ENCODE peak calls at places on chromosome 1, in four cellular contexts. H is GM23338, O is H9, G is transverse colon. N is an unnamed sample.

GRCh38 chr1:67723620-67724019 is 38.6 kb downstream of the GADD45A start:
- DNase-seq in H (no peak), O (no peak), G (no peak), N (no peak)

GRCh38 chr1:243963566-243963965 is 87.5 kb upstream of the ZBTB18 start:
- DNase-seq in H (no peak), O (no peak), G (no peak), N (no peak)

GRCh38 chr1:108016451-108016920 is 51.5 kb upstream of the VAV3 start:
- DNase-seq in H (no peak), O (no peak), G (no peak), N (no peak)

GRCh38 chr1:214076341-214077035 is 88.7 kb downstream of the PROX1 start:
- DNase-seq in H (no peak), O (no peak), G (no peak), N (no peak)

GRCh38 chr1:193614275-193614674 is 427.9 kb upstream of the B3GALT2 start:
- DNase-seq in H (no peak), O (no peak), G (no peak), N (no peak)

GRCh38 chr1:232865118-232865931 is 60.1 kb downstream of the MAP10 start:
- DNase-seq in H (no peak), O (no peak), G (no peak), N (no peak)

GRCh38 chr1:101532392-101532791 is 295.6 kb downstream of the S1PR1 start:
- DNase-seq in H (no peak), O (no peak), G (no peak), N (no peak)

GRCh38 chr1:248828845-248829244 is 3.1 kb upstream of the SH3BP5L start:
- DNase-seq in H (no peak), O (no peak), G (no peak), N (no peak)

GRCh38 chr1:63645301-63645700 is 52.1 kb downstream of the PGM1 start:
- DNase-seq in H (no peak), O (no peak), G (no peak), N (no peak)

GRCh38 chr1:15603050-15603965 is 13.9 kb upstream of the DDI2 start:
- DNase-seq in H (peak; percentile 99), O (peak; percentile 98), G (peak; percentile 97), N (peak; percentile 61)

GRCh38 chr1:6915999-6916565 is 130.8 kb downstream of the CAMTA1 start:
- DNase-seq in H (no peak), O (no peak), G (no peak), N (no peak)

GRCh38 chr1:108646661-108647269 is 14.1 kb downstream of the HENMT1 start:
- DNase-seq in H (no peak), O (no peak), G (peak; percentile 89), N (no peak)

GRCh38 chr1:50332941-50333594 is 90.2 kb downstream of the DMRTA2 start:
- DNase-seq in H (peak; percentile 85), O (peak; percentile 85), G (peak; percentile 78), N (peak; percentile 73)

GRCh38 chr1:85578321-85579295 is 2.0 kb upstream of the CCN1 start:
- DNase-seq in H (peak; percentile 54), O (no peak), G (no peak), N (no peak)

GRCh38 chr1:3614755-3615742 is 3.7 kb upstream of the MEGF6 start:
- DNase-seq in H (peak; percentile 71), O (peak; percentile 58), G (no peak), N (no peak)

GRCh38 chr1:55048453-55049270 is 9.3 kb downstream of the PCSK9 start:
- DNase-seq in H (no peak), O (no peak), G (no peak), N (no peak)

GRCh38 chr1:22711591-22712501 is 1.2 kb downstream of the EPHB2 start:
- DNase-seq in H (peak; percentile 41), O (no peak), G (peak; percentile 47), N (no peak)

GRCh38 chr1:204915856-204916485 is 45.3 kb downstream of the NFASC start:
- DNase-seq in H (no peak), O (no peak), G (peak; percentile 16), N (no peak)

GRCh38 chr1:219692981-219693380 is 80.1 kb upstream of the ZC3H11B start:
- DNase-seq in H (no peak), O (no peak), G (no peak), N (peak; percentile 5)

GRCh38 chr1:236692722-236693121 is 6.4 kb downstream of the ACTN2 start:
- DNase-seq in H (no peak), O (no peak), G (no peak), N (no peak)
- H3K4me1 ChIP-seq in H (no peaks in the 10 kb centered on the region), O (no peaks in the 10 kb centered on the region), G (no peaks in the 10 kb centered on the region), N (no peaks in the 10 kb centered on the region)

GRCh38 chr1:183699643-183700160 is 46.6 kb upstream of the APOBEC4 start:
- DNase-seq in H (no peak), O (no peak), G (no peak), N (no peak)
- H3K27ac ChIP-seq in H (no peak overlapping the region), O (no peak overlapping the region), G (no peak overlapping the region), N (no peak overlapping the region)

GRCh38 chr1:231240883-231241735 is at the start of gene GNPAT:
- DNase-seq in H (peak; percentile 92), O (peak; percentile 88), G (peak; percentile 90), N (peak; percentile 93)
- H3K4me1 ChIP-seq in H (peaks cover 8% of the 10 kb centered on the region), O (no peaks in the 10 kb centered on the region), G (peaks cover 30% of the 10 kb centered on the region), N (peaks cover 19% of the 10 kb centered on the region)

DNA sequence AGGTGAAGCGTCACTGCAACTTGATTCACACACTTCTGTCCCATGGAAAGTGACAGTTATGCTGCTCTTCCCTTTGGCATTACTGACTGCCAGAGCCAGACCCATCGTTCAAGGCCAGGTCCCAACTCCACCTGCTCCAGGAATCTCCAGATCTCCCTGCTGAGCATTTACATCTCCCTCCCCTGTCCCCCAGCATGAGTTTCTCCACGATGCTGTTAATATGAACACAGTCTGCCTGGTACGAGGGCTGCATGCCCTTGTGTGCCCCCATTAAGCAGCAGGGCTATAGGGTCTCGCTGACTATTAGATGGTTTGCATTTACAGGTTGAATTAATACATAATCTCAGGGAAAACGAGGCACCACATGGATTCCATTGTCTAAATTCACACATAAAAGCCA is 4.3 kb downstream of the F3 start:
- DNase-seq in H (no peak), O (no peak), G (no peak), N (no peak)
- H3K27ac ChIP-seq in H (no peak overlapping the region), O (no peak overlapping the region), G (no peak overlapping the region), N (no peak overlapping the region)

GRCh38 chr1:206904423-206905142 is 7.3 kb downstream of the IL24 start:
- DNase-seq in H (no peak), O (no peak), G (no peak), N (no peak)
- H3K4me1 ChIP-seq in H (peaks cover 4% of the 10 kb centered on the region), O (peaks cover 3% of the 10 kb centered on the region), G (peaks cover 9% of the 10 kb centered on the region), N (no peaks in the 10 kb centered on the region)

GRCh38 chr1:27518808-27519207 is 28.8 kb upstream of the WASF2 start:
- DNase-seq in H (no peak), O (no peak), G (no peak), N (no peak)
- H3K27ac ChIP-seq in H (no peak overlapping the region), O (no peak overlapping the region), G (peak overlapping the region; percentile 81), N (no peak overlapping the region)

DNA sequence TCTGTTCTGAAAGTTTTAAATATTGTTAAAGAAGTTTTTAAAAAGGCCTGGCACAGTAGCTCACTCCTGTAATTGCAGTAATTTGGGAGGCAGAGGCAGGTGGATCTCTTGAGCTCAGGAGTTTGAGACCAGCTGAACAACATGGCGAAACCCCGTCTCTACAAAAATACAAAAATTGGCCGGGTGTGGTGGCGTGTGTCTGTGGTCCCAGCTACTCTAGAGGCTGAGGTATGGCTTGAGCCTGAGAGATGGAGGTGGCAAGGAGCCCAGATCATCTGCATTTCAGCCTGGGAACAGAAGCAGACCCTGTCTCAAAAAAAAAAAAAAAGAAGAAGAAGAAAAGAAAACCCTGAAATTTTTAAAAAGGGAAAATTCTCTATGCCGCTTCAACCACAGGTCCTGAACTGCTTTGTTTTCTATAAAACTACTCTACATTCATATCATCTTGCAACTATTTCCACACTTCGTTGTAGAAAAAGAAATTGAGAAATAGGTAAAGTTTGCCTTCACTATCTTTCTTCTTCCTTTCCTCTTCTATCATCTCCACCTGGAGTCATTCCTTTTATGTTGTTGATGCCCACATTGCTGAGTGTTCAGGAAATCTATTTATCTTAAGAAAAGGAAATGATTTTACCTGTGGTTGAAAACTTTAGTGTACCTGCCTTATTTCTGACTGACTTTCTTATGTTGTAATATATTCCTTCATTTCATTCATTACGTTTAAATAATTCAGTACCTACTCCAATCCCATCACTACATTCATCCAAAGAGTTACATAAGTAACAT is 1.7 kb downstream of the ATP6V1G3 start:
- DNase-seq in H (no peak), O (no peak), G (no peak), N (no peak)
- H3K4me1 ChIP-seq in H (no peaks in the 10 kb centered on the region), O (no peaks in the 10 kb centered on the region), G (no peaks in the 10 kb centered on the region), N (peaks cover 11% of the 10 kb centered on the region)

GRCh38 chr1:43659785-43660184 is 9.8 kb downstream of the KDM4A start:
- DNase-seq in H (peak; percentile 64), O (peak; percentile 52), G (no peak), N (no peak)
- H3K27ac ChIP-seq in H (peak overlapping the region; percentile 53), O (peak overlapping the region; percentile 1), G (no peak overlapping the region), N (no peak overlapping the region)

GRCh38 chr1:153633161-153633746 is 612 bp upstream of the CHTOP start:
- DNase-seq in H (no peak), O (no peak), G (peak; percentile 61), N (no peak)

GRCh38 chr1:153629971-153630370 is 1.7 kb downstream of the S100A1 start:
- DNase-seq in H (no peak), O (no peak), G (no peak), N (no peak)

GRCh38 chr1:153629343-153629665 is 1.1 kb downstream of the S100A1 start:
- DNase-seq in H (no peak), O (no peak), G (no peak), N (no peak)

GRCh38 chr1:153630384-153630783 is 2.1 kb downstream of the S100A1 start:
- DNase-seq in H (no peak), O (no peak), G (no peak), N (no peak)

DNA sequence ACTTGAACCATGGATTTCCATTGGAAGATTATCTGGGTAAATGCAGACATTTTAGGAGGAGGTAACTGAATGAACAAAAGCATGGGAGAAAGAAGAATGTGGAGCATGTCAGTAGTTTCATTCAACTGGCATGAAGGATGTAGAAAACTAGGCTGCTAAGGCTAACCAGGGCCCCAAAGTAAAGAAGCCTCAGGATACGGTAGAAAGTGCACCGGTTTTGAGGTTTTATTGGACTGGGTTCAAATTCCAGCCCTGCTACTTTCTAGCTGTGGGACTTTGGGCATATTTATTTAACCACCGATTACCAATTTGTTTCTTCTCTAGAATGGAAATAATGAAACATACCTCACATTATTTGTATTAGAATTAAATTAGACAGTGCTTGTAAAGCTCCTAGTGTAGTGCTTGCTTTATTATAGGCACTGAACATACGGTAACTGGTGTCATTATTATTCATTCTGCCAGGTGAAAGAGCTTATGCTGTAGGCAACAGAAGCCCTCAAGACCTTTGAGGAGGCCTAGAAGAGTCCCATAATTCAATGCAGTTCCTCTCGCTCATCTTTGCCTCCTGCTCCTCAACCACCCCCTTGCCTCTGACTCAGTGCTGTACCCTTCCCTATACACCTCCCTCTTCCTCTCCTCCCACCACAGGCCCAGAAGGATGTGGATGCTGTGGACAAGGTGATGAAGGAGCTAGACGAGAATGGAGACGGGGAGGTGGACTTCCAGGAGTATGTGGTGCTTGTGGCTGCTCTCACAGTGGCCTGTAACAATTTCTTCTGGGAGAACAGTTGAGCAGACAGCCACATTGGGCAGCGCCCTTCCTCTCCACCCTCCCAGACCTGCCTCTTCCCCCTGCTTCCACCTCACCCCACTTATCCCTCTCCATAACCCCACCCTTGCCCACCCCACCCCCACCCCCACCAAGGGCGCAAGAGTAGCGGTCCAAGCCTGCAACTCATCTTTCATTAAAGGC is 2.5 kb upstream of the CHTOP start:
- DNase-seq in H (no peak), O (no peak), G (no peak), N (no peak)
- H3K4me1 ChIP-seq in H (peaks cover 16% of the 10 kb centered on the region), O (no peaks in the 10 kb centered on the region), G (peaks cover 47% of the 10 kb centered on the region), N (peaks cover 4% of the 10 kb centered on the region)

N was measured in MM.1S.